ENCODE peak calls at places on chromosomes 3 and 15, in five cellular contexts. K is pancreas, H is right cardiac atrium, Q is fibroblast of lung, T is NT2/D1. B is an unnamed sample.

GRCh38 chr15:58369261-58369699 is 62.5 kb upstream of the LIPC start:
- DNase-seq in K (no peak), H (no peak), Q (peak), T (no peak), B (no peak)

GRCh38 chr15:33737687-33738606 is 230.3 kb upstream of the CHRM5 start:
- DNase-seq in K (no peak), H (no peak), Q (peak), T (peak), B (peak)

GRCh38 chr3:36429986-36430485 is 49.7 kb downstream of the STAC start:
- DNase-seq in K (no peak), H (no peak), Q (no peak), T (no peak), B (no peak)

GRCh38 chr15:71385026-71385425 is 269.8 kb downstream of the THSD4 start:
- DNase-seq in K (no peak), H (no peak), Q (no peak), T (no peak), B (no peak)

GRCh38 chr15:77528968-77529319 is 103.8 kb downstream of the LINGO1 start:
- DNase-seq in K (no peak), H (peak), Q (no peak), T (no peak), B (no peak)

GRCh38 chr15:55907797-55908196 is 85.6 kb downstream of the NEDD4 start:
- DNase-seq in K (no peak), H (no peak), Q (peak), T (no peak), B (no peak)

GRCh38 chr3:43296565-43296964 is 10.2 kb downstream of the SNRK start:
- DNase-seq in K (no peak), H (peak), Q (no peak), T (no peak), B (no peak)

GRCh38 chr3:140911822-140912221 is 29.8 kb upstream of the SLC25A36 start:
- DNase-seq in K (no peak), H (no peak), Q (no peak), T (no peak), B (no peak)

GRCh38 chr3:167166594-167167253 is 213.4 kb downstream of the ZBBX start:
- DNase-seq in K (no peak), H (peak), Q (peak), T (peak), B (no peak)

GRCh38 chr3:195522254-195523023 is 20.7 kb downstream of the PPP1R2 start:
- DNase-seq in K (no peak), H (no peak), Q (no peak), T (no peak), B (no peak)

GRCh38 chr15:52158084-52158765 is 33.0 kb downstream of the GNB5 start:
- DNase-seq in K (no peak), H (no peak), Q (no peak), T (no peak), B (no peak)

GRCh38 chr15:66581972-66582537 is 16.3 kb upstream of the LCTL start:
- DNase-seq in K (no peak), H (peak), Q (no peak), T (no peak), B (no peak)
- H3K4me3 ChIP-seq in K (no peak), H (no peak), Q (no peak), T (no peak), B (no peak)

GRCh38 chr3:132317229-132317948 is at the start of gene ACP3:
- DNase-seq in K (no peak), H (peak), Q (peak), T (peak), B (peak)
- H3K4me3 ChIP-seq in K (no peak), H (no peak), Q (peak), T (no peak), B (peak)

DNA sequence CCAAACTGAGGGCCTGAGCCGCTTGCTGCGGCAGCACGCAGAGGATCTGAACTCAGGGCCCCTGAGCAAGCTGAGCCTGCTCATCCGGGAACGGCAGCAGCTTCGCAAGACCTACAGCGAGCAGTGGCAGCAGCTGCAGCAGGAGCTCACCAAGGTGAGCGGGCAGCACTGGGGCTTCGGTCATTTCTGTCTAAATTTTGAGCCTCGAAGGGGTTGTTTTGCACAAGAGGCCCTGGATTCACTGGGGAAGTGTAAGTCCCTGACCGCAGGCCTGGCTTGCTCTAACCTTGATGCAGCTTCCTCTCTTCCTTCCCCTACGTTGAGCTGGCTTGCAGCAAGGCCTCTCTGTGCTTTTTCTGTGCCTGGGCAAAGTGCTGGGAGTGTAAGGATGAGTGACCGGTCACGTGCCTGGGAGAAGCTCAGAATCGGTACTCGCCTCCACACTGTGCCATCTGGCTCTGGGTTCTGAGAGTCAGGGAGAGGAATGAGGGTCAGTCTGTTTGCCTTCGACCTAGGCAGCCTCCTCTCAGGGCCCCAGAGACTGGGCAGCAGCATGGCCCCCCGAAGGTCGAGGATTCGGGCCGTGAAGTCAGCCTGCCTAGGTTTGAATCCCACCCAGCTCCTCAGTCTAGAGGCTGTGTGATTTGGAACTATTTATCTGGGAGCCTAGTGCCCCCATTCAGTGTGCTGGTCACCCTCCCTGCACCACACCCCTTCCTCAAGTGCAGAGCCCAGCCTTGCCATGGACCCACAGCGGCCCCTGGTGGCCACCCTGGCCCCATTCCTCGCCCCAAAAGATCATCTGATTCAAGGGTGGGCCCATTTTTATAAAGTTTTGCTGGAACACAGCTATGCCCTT is 1.4 kb downstream of the FES start:
- DNase-seq in K (peak), H (peak), Q (peak), T (no peak), B (peak)
- H3K4me3 ChIP-seq in K (no peak), H (peak), Q (no peak), T (no peak), B (no peak)

DNA sequence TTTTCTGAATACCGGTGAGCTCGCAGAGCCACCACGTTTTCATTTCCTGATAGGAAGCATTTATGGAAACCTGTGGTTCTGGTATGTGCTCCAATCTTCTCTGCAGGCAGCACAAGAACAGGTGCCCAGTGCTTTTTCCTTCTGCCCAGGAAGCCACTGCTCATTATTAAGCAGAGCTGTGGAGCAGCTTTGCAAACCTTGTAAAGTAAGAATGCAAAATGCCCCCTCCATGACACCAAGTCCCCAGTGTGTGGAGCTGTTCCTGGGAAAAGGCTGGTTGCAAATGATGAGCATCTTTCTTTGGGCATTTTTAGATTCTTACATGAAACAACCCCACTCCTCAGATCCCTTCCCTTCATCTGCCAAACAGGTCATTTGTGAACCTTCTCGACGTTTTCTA is 65.7 kb upstream of the MRPL3 start:
- DNase-seq in K (no peak), H (no peak), Q (no peak), T (peak), B (no peak)
- H3K4me3 ChIP-seq in K (no peak), H (no peak), Q (no peak), T (no peak), B (no peak)

DNA sequence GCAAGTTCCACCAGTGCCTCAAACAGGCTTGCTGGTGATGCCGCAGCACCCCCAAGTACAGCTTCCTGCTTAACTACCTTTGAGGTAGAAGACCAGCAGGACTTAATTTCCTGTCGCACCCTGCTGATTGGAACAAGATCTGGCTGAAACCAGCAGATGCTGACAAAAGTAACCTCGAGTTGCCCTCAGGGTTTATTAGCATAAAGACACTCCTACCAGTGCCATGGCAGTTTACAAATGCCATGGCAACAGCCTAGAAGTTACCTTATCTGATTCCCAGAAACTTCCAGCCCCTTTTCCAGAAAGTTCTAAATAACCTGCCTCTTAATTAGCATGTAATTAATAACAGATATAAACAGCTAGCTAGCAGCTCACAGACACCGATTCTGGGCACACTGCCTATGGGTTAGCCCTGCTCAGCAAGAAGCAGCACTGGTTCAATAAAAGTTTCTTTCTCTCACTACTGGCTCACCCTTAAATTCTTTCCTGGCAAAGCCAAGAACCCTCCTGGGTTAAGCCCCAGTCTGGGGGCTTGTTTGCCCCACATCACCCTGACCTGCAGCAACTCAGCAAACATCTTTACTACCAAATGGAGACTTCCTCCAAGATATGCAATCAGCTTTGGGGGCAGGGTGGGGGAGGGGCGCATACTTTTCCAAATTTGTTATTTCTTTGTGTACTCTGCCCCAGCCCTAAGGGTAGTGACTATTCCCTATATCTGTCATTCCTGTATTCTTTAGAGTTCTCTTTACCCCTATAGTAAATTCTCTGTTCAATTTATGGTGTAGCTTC is 54.2 kb downstream of the MAP4 start:
- DNase-seq in K (no peak), H (no peak), Q (peak), T (peak), B (peak)
- H3K4me3 ChIP-seq in K (no peak), H (no peak), Q (no peak), T (no peak), B (no peak)

GRCh38 chr3:29322586-29322985 is 41.7 kb downstream of the RBMS3 start:
- DNase-seq in K (no peak), H (no peak), Q (no peak), T (no peak), B (no peak)

GRCh38 chr3:29319798-29320197 is 38.9 kb downstream of the RBMS3 start:
- DNase-seq in K (no peak), H (no peak), Q (no peak), T (no peak), B (no peak)

GRCh38 chr3:29319262-29319661 is 38.4 kb downstream of the RBMS3 start:
- DNase-seq in K (no peak), H (no peak), Q (no peak), T (no peak), B (no peak)

GRCh38 chr3:29329986-29330514 is 49.2 kb downstream of the RBMS3 start:
- DNase-seq in K (no peak), H (no peak), Q (no peak), T (no peak), B (no peak)

DNA sequence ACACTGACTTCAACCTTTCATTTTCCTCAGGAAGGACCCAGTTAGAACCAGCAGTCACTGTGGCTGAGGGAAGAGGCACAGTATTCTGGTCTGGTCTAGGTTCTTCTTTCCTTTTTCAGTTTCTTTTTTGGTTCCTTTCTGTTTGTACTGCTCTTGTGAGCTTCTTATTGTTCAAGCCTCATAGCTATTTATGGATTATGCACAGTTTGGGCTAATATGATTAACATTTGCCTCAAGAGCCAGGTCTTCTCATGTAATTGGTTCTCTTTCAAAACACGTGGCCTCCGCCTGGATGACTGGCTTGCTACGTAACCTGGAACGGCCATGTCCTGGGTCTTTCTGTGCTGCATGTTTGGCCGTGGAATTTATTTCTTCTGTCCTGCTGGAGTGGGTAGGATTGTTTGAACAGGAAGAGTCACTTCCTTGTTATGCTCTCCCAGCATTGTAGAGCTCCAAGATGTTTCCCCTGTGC is 43.3 kb downstream of the RBMS3 start:
- DNase-seq in K (no peak), H (peak), Q (peak), T (no peak), B (no peak)
- H3K4me3 ChIP-seq in K (no peak), H (peak), Q (no peak), T (no peak), B (no peak)

GRCh38 chr3:194204036-194204792 is 68.3 kb downstream of the HES1 start:
- DNase-seq in K (no peak), H (peak), Q (no peak), T (no peak), B (peak)
- H3K4me3 ChIP-seq in K (no peak), H (peak), Q (no peak), T (peak), B (peak)